ENCODE peak calls at places on chromosomes 2 and 18, in five cellular contexts. L is left colon; T is activated CD4-positive, alpha-beta T cell treated with anti-CD3 and anti-CD28 coated beads, Interleukin-2, amount 10 ng/mL, durations not matched to agents 7 days and 5 days; J is NCI-H748 treated with DMSO at 0.1 percent for 48 hours; S is activated CD4-positive, CD25-positive, alpha-beta regulatory T cell. I is an unnamed sample.

GRCh38 chr18:2654105-2654827 is 1.3 kb upstream of the SMCHD1 start:
- DNase-seq in L (no peak), J (no peak), T (no peak), S (no peak), I (no peak)

GRCh38 chr2:231926761-231927565 is 767 bp upstream of the NPPC start:
- DNase-seq in T (no peak), L (peak; percentile 21), J (peak; percentile 33), S (no peak), I (no peak)

GRCh38 chr2:229901819-229902218 is 20.0 kb downstream of the TRIP12 start:
- DNase-seq in J (no peak), L (no peak), S (no peak), T (no peak), I (peak; percentile 42)

GRCh38 chr2:136324966-136325365 is 207.0 kb upstream of the CXCR4 start:
- DNase-seq in T (no peak), J (no peak), S (no peak), L (no peak), I (no peak)

GRCh38 chr2:31553362-31553761 is 27.4 kb downstream of the SRD5A2 start:
- DNase-seq in J (no peak), L (no peak), S (no peak), T (no peak), I (no peak)

GRCh38 chr18:48931680-48932461 is 18.9 kb downstream of the SMAD7 start:
- DNase-seq in J (no peak), T (peak; percentile 43), L (no peak), S (no peak), I (no peak)

GRCh38 chr2:222336442-222336841 is 37.6 kb upstream of the PAX3 start:
- DNase-seq in T (no peak), L (no peak), S (no peak), J (no peak), I (no peak)

GRCh38 chr2:234446404-234447076 is 50.3 kb downstream of the ARL4C start:
- DNase-seq in S (peak; percentile 64), T (peak; percentile 92), L (peak; percentile 65), J (no peak), I (no peak)

GRCh38 chr2:219688560-219689445 is 61.4 kb downstream of the SLC4A3 start:
- DNase-seq in S (no peak), J (no peak), T (no peak), L (no peak), I (peak; percentile 90)

GRCh38 chr2:173223880-173224279 is 130.8 kb upstream of the CDCA7 start:
- DNase-seq in S (no peak), L (no peak), J (no peak), T (no peak), I (no peak)

GRCh38 chr18:13159579-13159978 is 59.0 kb upstream of the LDLRAD4 start:
- DNase-seq in T (peak; percentile 68), L (no peak), J (peak; percentile 60), S (peak; percentile 11), I (no peak)

GRCh38 chr2:49248506-49248905 is 94.2 kb upstream of the FSHR start:
- DNase-seq in L (no peak), J (no peak), T (no peak), S (no peak), I (peak; percentile 84)

GRCh38 chr2:28413152-28413895 is 20.7 kb downstream of the FOSL2 start:
- DNase-seq in L (peak; percentile 67), J (no peak), S (no peak), T (no peak), I (peak; percentile 42)

GRCh38 chr2:43220982-43221659 is 5.3 kb downstream of the ZFP36L2 start:
- DNase-seq in T (peak; percentile 44), S (no peak), J (no peak), L (peak; percentile 74), I (peak; percentile 94)

GRCh38 chr2:171272039-171272438 is 111.3 kb upstream of the TLK1 start:
- DNase-seq in T (no peak), L (no peak), S (no peak), J (no peak), I (peak; percentile 64)